ENCODE peak calls at places on chromosomes 6 and 20, in seven cellular contexts. One of them, this sample, is unnamed.

GRCh38 chr6:135030532-135031178 is 24.0 kb downstream of the HBS1L start:
- DNase-seq in activated T-helper 1 cell treated with Interleukin-2 at 50 U/mL for 16 hours: no peak
- DNase-seq in KBM-7: no peak
- DNase-seq in Peyer's patch: no peak
- DNase-seq in EL: peak; percentile 19
- DNase-seq in upper lobe of right lung: no peak
- DNase-seq in activated CD8-positive, alpha-beta memory T cell treated with anti-CD3 and anti-CD28 coated beads for 4 hours: no peak
- DNase-seq in this sample: no peak

GRCh38 chr6:6700421-6700820 is 111.9 kb downstream of the LY86 start:
- DNase-seq in activated CD8-positive, alpha-beta memory T cell treated with anti-CD3 and anti-CD28 coated beads for 4 hours: no peak
- DNase-seq in KBM-7: no peak
- DNase-seq in EL: no peak
- DNase-seq in Peyer's patch: no peak
- DNase-seq in activated T-helper 1 cell treated with Interleukin-2 at 50 U/mL for 16 hours: no peak
- DNase-seq in upper lobe of right lung: no peak
- DNase-seq in this sample: no peak

GRCh38 chr6:101000334-101000733 is 119.2 kb upstream of the ASCC3 start:
- DNase-seq in activated T-helper 1 cell treated with Interleukin-2 at 50 U/mL for 16 hours: no peak
- DNase-seq in KBM-7: no peak
- DNase-seq in EL: no peak
- DNase-seq in Peyer's patch: no peak
- DNase-seq in upper lobe of right lung: no peak
- DNase-seq in activated CD8-positive, alpha-beta memory T cell treated with anti-CD3 and anti-CD28 coated beads for 4 hours: no peak
- DNase-seq in this sample: no peak

GRCh38 chr6:136723780-136724179 is 68.5 kb downstream of the MAP3K5 start:
- DNase-seq in KBM-7: peak; percentile 64
- DNase-seq in Peyer's patch: peak; percentile 49
- DNase-seq in upper lobe of right lung: peak; percentile 65
- DNase-seq in activated CD8-positive, alpha-beta memory T cell treated with anti-CD3 and anti-CD28 coated beads for 4 hours: peak; percentile 34
- DNase-seq in EL: no peak
- DNase-seq in activated T-helper 1 cell treated with Interleukin-2 at 50 U/mL for 16 hours: peak; percentile 18
- DNase-seq in this sample: no peak

GRCh38 chr20:8964944-8965562 is 103.8 kb upstream of the PLCB4 start:
- DNase-seq in Peyer's patch: no peak
- DNase-seq in KBM-7: no peak
- DNase-seq in EL: no peak
- DNase-seq in upper lobe of right lung: no peak
- DNase-seq in activated T-helper 1 cell treated with Interleukin-2 at 50 U/mL for 16 hours: no peak
- DNase-seq in activated CD8-positive, alpha-beta memory T cell treated with anti-CD3 and anti-CD28 coated beads for 4 hours: no peak
- DNase-seq in this sample: no peak

GRCh38 chr6:118985123-118985830 is 50.3 kb upstream of the MCM9 start:
- DNase-seq in upper lobe of right lung: no peak
- DNase-seq in EL: no peak
- DNase-seq in Peyer's patch: no peak
- DNase-seq in KBM-7: no peak
- DNase-seq in activated CD8-positive, alpha-beta memory T cell treated with anti-CD3 and anti-CD28 coated beads for 4 hours: no peak
- DNase-seq in activated T-helper 1 cell treated with Interleukin-2 at 50 U/mL for 16 hours: no peak
- DNase-seq in this sample: no peak

GRCh38 chr20:54200487-54201267 is 7.2 kb upstream of the PFDN4 start:
- DNase-seq in activated T-helper 1 cell treated with Interleukin-2 at 50 U/mL for 16 hours: no peak
- DNase-seq in EL: no peak
- DNase-seq in upper lobe of right lung: no peak
- DNase-seq in Peyer's patch: no peak
- DNase-seq in activated CD8-positive, alpha-beta memory T cell treated with anti-CD3 and anti-CD28 coated beads for 4 hours: no peak
- DNase-seq in KBM-7: no peak
- DNase-seq in this sample: no peak

GRCh38 chr6:6366778-6367177 is 46.3 kb upstream of the F13A1 start:
- DNase-seq in EL: no peak
- DNase-seq in activated T-helper 1 cell treated with Interleukin-2 at 50 U/mL for 16 hours: no peak
- DNase-seq in Peyer's patch: no peak
- DNase-seq in activated CD8-positive, alpha-beta memory T cell treated with anti-CD3 and anti-CD28 coated beads for 4 hours: no peak
- DNase-seq in upper lobe of right lung: no peak
- DNase-seq in KBM-7: no peak
- DNase-seq in this sample: no peak

GRCh38 chr6:19805146-19805515 is 32.0 kb upstream of the ID4 start:
- DNase-seq in EL: no peak
- DNase-seq in upper lobe of right lung: no peak
- DNase-seq in Peyer's patch: no peak
- DNase-seq in KBM-7: no peak
- DNase-seq in activated CD8-positive, alpha-beta memory T cell treated with anti-CD3 and anti-CD28 coated beads for 4 hours: no peak
- DNase-seq in activated T-helper 1 cell treated with Interleukin-2 at 50 U/mL for 16 hours: no peak
- DNase-seq in this sample: no peak

GRCh38 chr20:32761831-32762753 is at the start of gene DNMT3B:
- DNase-seq in upper lobe of right lung: peak; percentile 89
- DNase-seq in Peyer's patch: peak; percentile 71
- DNase-seq in KBM-7: peak; percentile 66
- DNase-seq in activated T-helper 1 cell treated with Interleukin-2 at 50 U/mL for 16 hours: peak; percentile 53
- DNase-seq in activated CD8-positive, alpha-beta memory T cell treated with anti-CD3 and anti-CD28 coated beads for 4 hours: peak; percentile 46
- DNase-seq in EL: peak; percentile 88
- DNase-seq in this sample: peak; percentile 80

GRCh38 chr20:10414982-10415650 is 18.9 kb downstream of the MKKS start:
- DNase-seq in KBM-7: no peak
- DNase-seq in EL: peak; percentile 65
- DNase-seq in activated CD8-positive, alpha-beta memory T cell treated with anti-CD3 and anti-CD28 coated beads for 4 hours: no peak
- DNase-seq in Peyer's patch: no peak
- DNase-seq in upper lobe of right lung: no peak
- DNase-seq in activated T-helper 1 cell treated with Interleukin-2 at 50 U/mL for 16 hours: no peak
- DNase-seq in this sample: no peak

GRCh38 chr20:38343107-38343797 is 3.0 kb upstream of the LBP start:
- DNase-seq in activated CD8-positive, alpha-beta memory T cell treated with anti-CD3 and anti-CD28 coated beads for 4 hours: no peak
- DNase-seq in EL: peak; percentile 69
- DNase-seq in KBM-7: no peak
- DNase-seq in Peyer's patch: no peak
- DNase-seq in activated T-helper 1 cell treated with Interleukin-2 at 50 U/mL for 16 hours: no peak
- DNase-seq in upper lobe of right lung: no peak
- DNase-seq in this sample: peak; percentile 65

GRCh38 chr6:41625442-41625841 is 12.8 kb upstream of the MDFI start:
- DNase-seq in upper lobe of right lung: peak; percentile 45
- DNase-seq in KBM-7: no peak
- DNase-seq in activated T-helper 1 cell treated with Interleukin-2 at 50 U/mL for 16 hours: no peak
- DNase-seq in Peyer's patch: no peak
- DNase-seq in EL: no peak
- DNase-seq in activated CD8-positive, alpha-beta memory T cell treated with anti-CD3 and anti-CD28 coated beads for 4 hours: no peak
- DNase-seq in this sample: no peak

GRCh38 chr20:33789109-33789857 is 21.9 kb upstream of the CHMP4B start:
- DNase-seq in activated T-helper 1 cell treated with Interleukin-2 at 50 U/mL for 16 hours: no peak
- DNase-seq in Peyer's patch: no peak
- DNase-seq in EL: peak; percentile 97
- DNase-seq in activated CD8-positive, alpha-beta memory T cell treated with anti-CD3 and anti-CD28 coated beads for 4 hours: no peak
- DNase-seq in upper lobe of right lung: peak; percentile 74
- DNase-seq in KBM-7: no peak
- DNase-seq in this sample: peak; percentile 85

GRCh38 chr20:38534756-38535155 is 46.2 kb upstream of the ADIG start:
- DNase-seq in activated CD8-positive, alpha-beta memory T cell treated with anti-CD3 and anti-CD28 coated beads for 4 hours: no peak
- DNase-seq in KBM-7: no peak
- DNase-seq in activated T-helper 1 cell treated with Interleukin-2 at 50 U/mL for 16 hours: no peak
- DNase-seq in Peyer's patch: no peak
- DNase-seq in upper lobe of right lung: no peak
- DNase-seq in EL: no peak
- DNase-seq in this sample: no peak

GRCh38 chr20:54194724-54195438 is 13.0 kb upstream of the PFDN4 start:
- DNase-seq in activated CD8-positive, alpha-beta memory T cell treated with anti-CD3 and anti-CD28 coated beads for 4 hours: no peak
- DNase-seq in Peyer's patch: no peak
- DNase-seq in KBM-7: no peak
- DNase-seq in upper lobe of right lung: no peak
- DNase-seq in activated T-helper 1 cell treated with Interleukin-2 at 50 U/mL for 16 hours: no peak
- DNase-seq in EL: peak; percentile 20
- DNase-seq in this sample: no peak